ENCODE peak calls at places on chromosomes 11 and 22, in four cellular contexts. One of them, this sample, is unnamed.

GRCh38 chr11:114251797-114252327 is 44.3 kb upstream of the NNMT start:
- DNase-seq in HCT116: no peak
- DNase-seq in posterior cingulate gyrus: no peak
- DNase-seq in stimulated activated naive CD8-positive, alpha-beta T cell treated with anti-CD3 and anti-CD28 coated beads, Interleukin-15, amount 100 ng/mL, for 72 hours: no peak
- DNase-seq in this sample: no peak

GRCh38 chr11:110463153-110463552 is 33.4 kb downstream of the FDX1 start:
- DNase-seq in stimulated activated naive CD8-positive, alpha-beta T cell treated with anti-CD3 and anti-CD28 coated beads, Interleukin-15, amount 100 ng/mL, for 72 hours: no peak
- DNase-seq in posterior cingulate gyrus: peak
- DNase-seq in HCT116: no peak
- DNase-seq in this sample: no peak

GRCh38 chr11:86510097-86510496 is 135.4 kb downstream of the CCDC81 start:
- DNase-seq in stimulated activated naive CD8-positive, alpha-beta T cell treated with anti-CD3 and anti-CD28 coated beads, Interleukin-15, amount 100 ng/mL, for 72 hours: no peak
- DNase-seq in HCT116: no peak
- DNase-seq in posterior cingulate gyrus: no peak
- DNase-seq in this sample: no peak

GRCh38 chr11:67267188-67268035 is 1.1 kb downstream of the GRK2 start:
- DNase-seq in stimulated activated naive CD8-positive, alpha-beta T cell treated with anti-CD3 and anti-CD28 coated beads, Interleukin-15, amount 100 ng/mL, for 72 hours: no peak
- DNase-seq in HCT116: no peak
- DNase-seq in posterior cingulate gyrus: no peak
- DNase-seq in this sample: no peak

GRCh38 chr11:63573881-63574855 is 11.0 kb upstream of the PLAAT2 start:
- DNase-seq in stimulated activated naive CD8-positive, alpha-beta T cell treated with anti-CD3 and anti-CD28 coated beads, Interleukin-15, amount 100 ng/mL, for 72 hours: no peak
- DNase-seq in posterior cingulate gyrus: peak
- DNase-seq in HCT116: no peak
- DNase-seq in this sample: no peak

GRCh38 chr22:42560781-42561180 is 7.0 kb downstream of the SERHL2 start:
- DNase-seq in HCT116: no peak
- DNase-seq in posterior cingulate gyrus: no peak
- DNase-seq in stimulated activated naive CD8-positive, alpha-beta T cell treated with anti-CD3 and anti-CD28 coated beads, Interleukin-15, amount 100 ng/mL, for 72 hours: no peak
- DNase-seq in this sample: no peak

GRCh38 chr11:119779195-119780071 is 50.4 kb upstream of the NECTIN1 start:
- DNase-seq in posterior cingulate gyrus: no peak
- DNase-seq in HCT116: no peak
- DNase-seq in stimulated activated naive CD8-positive, alpha-beta T cell treated with anti-CD3 and anti-CD28 coated beads, Interleukin-15, amount 100 ng/mL, for 72 hours: no peak
- DNase-seq in this sample: no peak

GRCh38 chr11:3207530-3208189 is 11.0 kb downstream of the MRGPRG start:
- DNase-seq in posterior cingulate gyrus: no peak
- DNase-seq in HCT116: no peak
- DNase-seq in stimulated activated naive CD8-positive, alpha-beta T cell treated with anti-CD3 and anti-CD28 coated beads, Interleukin-15, amount 100 ng/mL, for 72 hours: no peak
- DNase-seq in this sample: no peak

GRCh38 chr11:108875134-108875533 is 210.3 kb downstream of the DDX10 start:
- DNase-seq in stimulated activated naive CD8-positive, alpha-beta T cell treated with anti-CD3 and anti-CD28 coated beads, Interleukin-15, amount 100 ng/mL, for 72 hours: no peak
- DNase-seq in posterior cingulate gyrus: no peak
- DNase-seq in HCT116: no peak
- DNase-seq in this sample: no peak

GRCh38 chr11:77598195-77598594 is 8.4 kb downstream of the AQP11 start:
- DNase-seq in stimulated activated naive CD8-positive, alpha-beta T cell treated with anti-CD3 and anti-CD28 coated beads, Interleukin-15, amount 100 ng/mL, for 72 hours: no peak
- DNase-seq in posterior cingulate gyrus: no peak
- DNase-seq in HCT116: no peak
- DNase-seq in this sample: no peak

GRCh38 chr11:3122775-3123201 is 42.3 kb downstream of the OSBPL5 start:
- DNase-seq in stimulated activated naive CD8-positive, alpha-beta T cell treated with anti-CD3 and anti-CD28 coated beads, Interleukin-15, amount 100 ng/mL, for 72 hours: no peak
- DNase-seq in HCT116: no peak
- DNase-seq in posterior cingulate gyrus: no peak
- DNase-seq in this sample: no peak

GRCh38 chr11:121652982-121653381 is 200.2 kb upstream of the SORL1-AS1 start:
- DNase-seq in stimulated activated naive CD8-positive, alpha-beta T cell treated with anti-CD3 and anti-CD28 coated beads, Interleukin-15, amount 100 ng/mL, for 72 hours: no peak
- DNase-seq in posterior cingulate gyrus: no peak
- DNase-seq in HCT116: no peak
- DNase-seq in this sample: no peak

GRCh38 chr11:75326439-75326810 is 25.0 kb downstream of the ARRB1 start:
- DNase-seq in stimulated activated naive CD8-positive, alpha-beta T cell treated with anti-CD3 and anti-CD28 coated beads, Interleukin-15, amount 100 ng/mL, for 72 hours: peak
- DNase-seq in HCT116: no peak
- DNase-seq in posterior cingulate gyrus: no peak
- DNase-seq in this sample: no peak

GRCh38 chr11:76188873-76189272 is 17.4 kb downstream of the WNT11 start:
- DNase-seq in HCT116: no peak
- DNase-seq in stimulated activated naive CD8-positive, alpha-beta T cell treated with anti-CD3 and anti-CD28 coated beads, Interleukin-15, amount 100 ng/mL, for 72 hours: no peak
- DNase-seq in posterior cingulate gyrus: no peak
- DNase-seq in this sample: no peak

GRCh38 chr11:75492181-75492820 is 33.4 kb downstream of the GDPD5 start:
- DNase-seq in HCT116: no peak
- DNase-seq in posterior cingulate gyrus: no peak
- DNase-seq in stimulated activated naive CD8-positive, alpha-beta T cell treated with anti-CD3 and anti-CD28 coated beads, Interleukin-15, amount 100 ng/mL, for 72 hours: peak
- DNase-seq in this sample: no peak

GRCh38 chr11:96388891-96389603 is 665 bp downstream of the CCDC82 start:
- DNase-seq in stimulated activated naive CD8-positive, alpha-beta T cell treated with anti-CD3 and anti-CD28 coated beads, Interleukin-15, amount 100 ng/mL, for 72 hours: no peak
- DNase-seq in posterior cingulate gyrus: no peak
- DNase-seq in HCT116: peak
- DNase-seq in this sample: no peak

GRCh38 chr11:47378011-47378835 is at the start of gene SPI1:
- DNase-seq in HCT116: no peak
- DNase-seq in posterior cingulate gyrus: no peak
- DNase-seq in stimulated activated naive CD8-positive, alpha-beta T cell treated with anti-CD3 and anti-CD28 coated beads, Interleukin-15, amount 100 ng/mL, for 72 hours: no peak
- DNase-seq in this sample: peak